ENCODE peak calls at places on chromosome 1, in four cellular contexts. S, V, C and G are unnamed samples.

GRCh38 chr1:110474444-110474843 is 23.5 kb downstream of the PROK1 start:
- ATAC-seq in S (no peak), V (no peak), C (no peak), G (no peak)

GRCh38 chr1:53678948-53679825 is 59.8 kb downstream of the GLIS1 start:
- ATAC-seq in S (no peak), V (no peak), C (no peak), G (no peak)

GRCh38 chr1:43753422-43753821 is 46.1 kb downstream of the ST3GAL3 start:
- ATAC-seq in S (no peak), V (no peak), C (no peak), G (no peak)

GRCh38 chr1:10986525-10986890 is 25.9 kb upstream of the TARDBP start:
- ATAC-seq in S (no peak), V (no peak), C (peak; percentile 56), G (no peak)

GRCh38 chr1:26768755-26769154 is 19.0 kb upstream of the PIGV start:
- ATAC-seq in S (no peak), V (peak; percentile 33), C (no peak), G (no peak)

GRCh38 chr1:180278791-180279432 is 48.8 kb downstream of the LHX4 start:
- ATAC-seq in S (peak; percentile 34), V (peak; percentile 49), C (no peak), G (peak; percentile 34)

GRCh38 chr1:15720861-15721260 is 15.2 kb upstream of the SLC25A34 start:
- ATAC-seq in S (no peak), V (peak; percentile 43), C (no peak), G (no peak)

GRCh38 chr1:242454262-242455051 is 70.0 kb downstream of the PLD5 start:
- ATAC-seq in S (no peak), V (no peak), C (peak; percentile 58), G (no peak)

GRCh38 chr1:166351676-166352075 is 184.9 kb upstream of the FAM78B start:
- ATAC-seq in S (no peak), V (no peak), C (no peak), G (no peak)

GRCh38 chr1:8111560-8111959 is 85.5 kb upstream of the ERRFI1 start:
- ATAC-seq in S (no peak), V (no peak), C (no peak), G (no peak)

DNA sequence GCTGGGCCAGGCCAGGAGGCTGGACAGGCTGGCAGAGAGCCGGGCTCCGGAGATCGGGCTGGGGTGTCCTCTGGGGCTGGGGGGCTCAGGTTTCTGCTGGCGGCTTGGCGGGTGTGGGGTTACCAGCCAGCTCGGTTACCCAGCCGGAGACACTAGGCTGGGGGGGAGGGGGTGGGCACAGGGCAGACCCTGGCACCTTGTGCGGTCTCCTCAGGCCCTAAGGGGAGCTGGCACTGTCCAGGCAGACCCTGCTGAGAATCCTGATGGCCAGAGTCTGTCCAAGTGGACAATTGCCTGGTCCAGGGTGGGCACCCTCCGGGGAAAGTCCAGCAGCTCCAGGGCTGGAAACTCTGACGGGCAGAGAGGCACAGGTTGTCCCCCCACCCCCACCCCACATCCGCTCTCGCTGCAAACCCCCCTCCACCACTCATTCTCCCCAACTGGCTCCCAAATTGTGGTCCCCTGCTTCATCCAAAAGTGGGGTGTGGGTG is 6.7 kb downstream of the ZBTB7B start:
- ATAC-seq in S (no peak), V (no peak), C (no peak), G (no peak)
- H3K4me1 ChIP-seq in S (peaks cover 58% of the 10 kb centered on the region), V (peaks cover 73% of the 10 kb centered on the region), C (peaks cover 97% of the 10 kb centered on the region), G (peaks cover 3% of the 10 kb centered on the region)

DNA sequence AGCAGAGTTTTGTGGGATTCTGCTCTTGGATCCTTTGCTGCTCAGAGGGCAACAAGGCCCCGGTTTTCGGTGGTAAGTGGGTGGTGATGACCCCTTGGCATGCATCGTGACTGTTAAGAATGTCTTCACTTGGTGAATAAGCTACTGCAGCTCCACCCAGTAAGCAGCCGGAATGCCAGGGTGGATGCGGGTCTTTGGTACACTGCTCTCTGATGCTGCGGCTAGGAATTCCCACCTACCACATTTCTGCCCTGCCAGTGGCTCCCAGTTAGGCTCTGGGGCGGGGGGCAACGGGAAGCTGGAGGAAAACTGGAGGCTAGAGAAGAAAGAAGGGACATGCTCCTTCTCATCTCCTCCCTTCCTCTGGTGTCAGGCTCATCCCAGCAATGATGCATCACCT is 180.4 kb upstream of the GALNT2 start:
- ATAC-seq in S (no peak), V (no peak), C (no peak), G (no peak)
- H3K27ac ChIP-seq in S (no peak overlapping the region), V (no peak overlapping the region), C (peak overlapping the region; percentile 48), G (peak overlapping the region; percentile 85)

DNA sequence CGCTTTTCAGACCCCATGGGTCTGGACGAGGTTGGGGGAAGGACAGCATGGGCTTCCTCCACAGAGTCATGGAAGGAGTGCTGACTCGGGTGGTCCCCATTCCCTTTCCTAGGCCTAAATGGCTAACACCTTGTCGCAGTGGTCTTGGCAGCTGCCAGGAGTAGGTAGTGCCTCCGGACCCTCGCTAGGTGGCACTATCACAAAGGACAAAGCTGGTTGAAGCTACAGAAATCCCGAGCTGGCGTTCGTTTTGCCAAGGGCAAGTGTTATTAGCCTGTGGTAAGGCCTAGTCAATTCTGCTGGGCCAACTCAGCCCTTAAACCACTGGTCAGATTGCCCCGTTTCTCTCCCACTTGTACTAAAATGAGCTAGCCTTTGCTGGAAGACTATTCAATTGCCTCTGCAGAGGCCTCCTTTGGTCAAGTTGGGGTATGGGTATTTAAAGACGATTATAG is 1.1 kb upstream of the UBE2Q1 start:
- ATAC-seq in S (peak; percentile 67), V (peak; percentile 78), C (peak; percentile 74), G (peak; percentile 71)
- H3K4me3 ChIP-seq in S (peak overlapping the region; percentile 43), V (peak overlapping the region; percentile 53), C (peak overlapping the region; percentile 35), G (peak overlapping the region; percentile 48)

DNA sequence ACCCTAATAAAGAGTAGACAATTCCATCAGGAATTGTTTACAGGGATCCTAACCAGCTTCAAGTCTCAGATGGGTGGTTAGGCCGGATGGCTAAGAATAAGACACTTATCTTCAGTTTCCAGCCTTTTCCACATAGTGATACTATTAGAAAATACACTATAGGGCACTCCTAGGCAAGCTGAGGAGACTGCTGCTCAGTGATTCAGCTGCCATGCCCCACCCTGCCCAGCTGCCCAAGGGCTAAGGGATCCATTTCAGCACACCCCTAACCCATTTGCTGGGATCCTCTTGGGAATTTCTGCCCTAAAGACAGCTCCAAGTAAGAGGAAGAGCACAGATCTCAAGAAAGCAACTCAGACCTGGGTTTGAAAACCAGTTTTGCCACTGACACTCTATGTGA is 31.9 kb downstream of the PLPP3 start:
- ATAC-seq in S (no peak), V (peak; percentile 44), C (no peak), G (no peak)
- H3K4me1 ChIP-seq in S (peaks cover 17% of the 10 kb centered on the region), V (peaks cover 68% of the 10 kb centered on the region), C (peaks cover 100% of the 10 kb centered on the region), G (peaks cover 15% of the 10 kb centered on the region)

DNA sequence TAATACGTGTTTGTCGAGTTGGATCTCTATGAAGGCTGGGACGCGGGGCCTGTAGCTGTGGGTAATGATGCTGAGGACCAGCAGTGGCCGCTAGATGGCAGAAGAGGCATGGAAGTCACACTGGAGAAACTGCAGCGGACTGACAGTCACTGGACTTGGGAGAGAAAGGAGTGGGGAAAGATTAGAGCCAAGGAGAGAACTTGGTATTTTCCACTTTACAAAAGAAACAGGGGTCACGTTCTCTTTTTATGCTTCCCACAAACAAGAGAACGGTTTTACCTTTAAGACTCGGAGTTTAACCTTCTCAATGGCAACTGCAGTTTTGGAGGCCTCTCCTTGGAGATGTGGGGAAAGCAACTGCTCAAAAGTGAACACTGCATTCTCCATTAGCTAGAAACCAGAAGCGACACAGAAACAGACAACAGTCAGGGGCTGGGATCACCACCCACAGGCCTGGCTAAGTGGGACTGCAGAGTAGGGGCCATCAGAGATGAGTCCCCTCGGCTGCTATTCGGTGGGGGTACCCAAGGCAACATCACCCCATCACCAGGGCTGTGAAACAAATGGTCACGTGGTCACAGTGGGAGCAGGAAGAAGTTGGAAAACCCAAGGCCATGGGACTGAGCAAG is 51.1 kb upstream of the EDEM3 start:
- ATAC-seq in S (peak; percentile 91), V (peak; percentile 95), C (peak; percentile 98), G (peak; percentile 86)
- H3K27ac ChIP-seq in S (peak overlapping the region; percentile 23), V (peak overlapping the region; percentile 83), C (no peak overlapping the region), G (peak overlapping the region; percentile 35)